ENCODE peak calls at places on chromosomes 1 and 21, in five cellular contexts. One of them, this sample, is unnamed.

GRCh38 chr1:86641318-86641717 is 63.1 kb upstream of the SH3GLB1 start:
- DNase-seq in endothelial cell: no peak
- DNase-seq in fibroblast of the aortic adventitia: no peak
- DNase-seq in AG09319: no peak
- DNase-seq in heart right ventricle: no peak
- DNase-seq in this sample: no peak

GRCh38 chr21:41943468-41944250 is 10.2 kb downstream of the C2CD2 start:
- DNase-seq in endothelial cell: no peak
- DNase-seq in fibroblast of the aortic adventitia: no peak
- DNase-seq in AG09319: no peak
- DNase-seq in heart right ventricle: no peak
- DNase-seq in this sample: no peak

GRCh38 chr1:174999926-175000696 is at the start of gene CACYBP:
- DNase-seq in endothelial cell: no peak
- DNase-seq in fibroblast of the aortic adventitia: peak
- DNase-seq in AG09319: no peak
- DNase-seq in heart right ventricle: no peak
- DNase-seq in this sample: peak

GRCh38 chr1:208256091-208256490 is 11.9 kb upstream of the PLXNA2 start:
- DNase-seq in endothelial cell: no peak
- DNase-seq in fibroblast of the aortic adventitia: no peak
- DNase-seq in AG09319: no peak
- DNase-seq in heart right ventricle: no peak
- DNase-seq in this sample: no peak

GRCh38 chr1:215501496-215501895 is 65.6 kb upstream of the KCTD3 start:
- DNase-seq in endothelial cell: no peak
- DNase-seq in fibroblast of the aortic adventitia: no peak
- DNase-seq in AG09319: no peak
- DNase-seq in heart right ventricle: no peak
- DNase-seq in this sample: no peak

GRCh38 chr1:28156821-28157220 is 19.7 kb downstream of the PTAFR start:
- DNase-seq in endothelial cell: no peak
- DNase-seq in fibroblast of the aortic adventitia: no peak
- DNase-seq in AG09319: no peak
- DNase-seq in heart right ventricle: no peak
- DNase-seq in this sample: no peak

GRCh38 chr21:46066843-46067331 is 31.0 kb upstream of the COL6A2 start:
- DNase-seq in endothelial cell: no peak
- DNase-seq in fibroblast of the aortic adventitia: peak
- DNase-seq in AG09319: no peak
- DNase-seq in heart right ventricle: peak
- DNase-seq in this sample: no peak

GRCh38 chr1:156943756-156944155 is 23.3 kb downstream of the LRRC71 start:
- DNase-seq in endothelial cell: no peak
- DNase-seq in fibroblast of the aortic adventitia: no peak
- DNase-seq in AG09319: no peak
- DNase-seq in heart right ventricle: no peak
- DNase-seq in this sample: no peak

GRCh38 chr1:842816-843215 is 80.9 kb upstream of the SAMD11 start:
- DNase-seq in endothelial cell: no peak
- DNase-seq in fibroblast of the aortic adventitia: no peak
- DNase-seq in AG09319: no peak
- DNase-seq in heart right ventricle: no peak
- DNase-seq in this sample: no peak

GRCh38 chr1:82099170-82099569 is 298.4 kb downstream of the ADGRL2 start:
- DNase-seq in endothelial cell: no peak
- DNase-seq in fibroblast of the aortic adventitia: peak
- DNase-seq in AG09319: no peak
- DNase-seq in heart right ventricle: no peak
- DNase-seq in this sample: no peak

GRCh38 chr21:39137248-39138186 is 45.7 kb downstream of the PSMG1 start:
- DNase-seq in endothelial cell: no peak
- DNase-seq in fibroblast of the aortic adventitia: peak
- DNase-seq in AG09319: no peak
- DNase-seq in heart right ventricle: no peak
- DNase-seq in this sample: no peak

GRCh38 chr1:162357681-162358266 is 18.9 kb downstream of the SPATA46 start:
- DNase-seq in endothelial cell: peak
- DNase-seq in fibroblast of the aortic adventitia: peak
- DNase-seq in AG09319: peak
- DNase-seq in heart right ventricle: no peak
- DNase-seq in this sample: no peak

GRCh38 chr1:107966550-107966949 is 1.6 kb upstream of the VAV3 start:
- DNase-seq in endothelial cell: no peak
- DNase-seq in fibroblast of the aortic adventitia: no peak
- DNase-seq in AG09319: no peak
- DNase-seq in heart right ventricle: no peak
- DNase-seq in this sample: no peak

GRCh38 chr1:107963009-107963408 is 2.0 kb downstream of the VAV3 start:
- DNase-seq in endothelial cell: no peak
- DNase-seq in fibroblast of the aortic adventitia: no peak
- DNase-seq in AG09319: no peak
- DNase-seq in heart right ventricle: no peak
- DNase-seq in this sample: peak

GRCh38 chr1:107963601-107964396 is 1.2 kb downstream of the VAV3 start:
- DNase-seq in endothelial cell: peak
- DNase-seq in fibroblast of the aortic adventitia: peak
- DNase-seq in AG09319: no peak
- DNase-seq in heart right ventricle: peak
- DNase-seq in this sample: peak

GRCh38 chr1:107964397-107965111 is 426 bp downstream of the VAV3 start:
- DNase-seq in endothelial cell: peak
- DNase-seq in fibroblast of the aortic adventitia: no peak
- DNase-seq in AG09319: no peak
- DNase-seq in heart right ventricle: peak
- DNase-seq in this sample: peak

DNA sequence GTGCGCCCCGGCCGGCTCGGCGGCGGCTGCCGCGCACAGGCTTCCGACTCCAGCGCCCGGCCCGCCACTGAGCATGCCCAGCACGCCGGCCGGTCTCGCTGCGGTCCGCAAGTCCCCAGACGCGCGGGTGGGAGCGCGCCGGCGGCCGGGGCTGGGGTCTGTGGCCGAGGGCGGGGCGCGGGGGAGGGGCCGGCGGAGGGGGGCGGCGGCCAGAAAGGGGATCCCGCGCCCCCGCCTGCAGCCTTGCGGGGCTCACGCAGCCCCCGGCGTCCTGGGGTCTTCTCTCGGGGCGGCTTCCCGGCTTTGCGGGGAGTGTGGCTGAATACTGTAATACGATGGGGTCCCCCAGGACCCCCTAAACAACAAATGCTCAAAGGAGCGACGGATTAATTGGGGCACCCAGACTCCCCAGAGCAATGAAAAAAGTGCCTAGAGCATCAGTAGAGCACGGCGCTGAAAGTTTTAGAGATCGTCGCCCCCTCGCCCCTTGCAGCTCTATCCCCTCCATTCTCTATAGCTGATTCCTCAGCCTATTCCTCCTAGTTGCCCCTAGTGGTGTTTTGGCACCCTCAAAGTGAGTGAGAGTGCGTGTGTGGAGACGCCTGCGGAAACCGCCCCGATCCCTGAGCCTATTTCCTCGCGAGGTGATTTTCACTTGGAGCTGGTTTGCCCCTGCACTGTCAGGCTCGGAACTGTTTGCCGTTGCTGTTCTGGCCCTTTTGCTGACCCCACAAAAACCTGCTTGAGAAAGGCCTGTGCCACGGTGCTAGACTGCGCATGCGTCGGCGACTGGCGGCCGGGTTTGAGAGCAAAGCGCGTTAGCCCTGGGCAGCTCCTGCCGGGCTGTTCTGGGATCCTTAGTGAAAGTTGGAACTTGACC is at the start of gene VAV3:
- DNase-seq in endothelial cell: peak
- DNase-seq in fibroblast of the aortic adventitia: peak
- DNase-seq in AG09319: no peak
- DNase-seq in heart right ventricle: peak
- DNase-seq in this sample: peak
- TF ChIP-seq CTCF in endothelial cell: no peak
- TF ChIP-seq CTCF in fibroblast of the aortic adventitia: peak
- TF ChIP-seq CTCF in AG09319: peak
- TF ChIP-seq CTCF in heart right ventricle: peak
- TF ChIP-seq CTCF in this sample: no peak

DNA sequence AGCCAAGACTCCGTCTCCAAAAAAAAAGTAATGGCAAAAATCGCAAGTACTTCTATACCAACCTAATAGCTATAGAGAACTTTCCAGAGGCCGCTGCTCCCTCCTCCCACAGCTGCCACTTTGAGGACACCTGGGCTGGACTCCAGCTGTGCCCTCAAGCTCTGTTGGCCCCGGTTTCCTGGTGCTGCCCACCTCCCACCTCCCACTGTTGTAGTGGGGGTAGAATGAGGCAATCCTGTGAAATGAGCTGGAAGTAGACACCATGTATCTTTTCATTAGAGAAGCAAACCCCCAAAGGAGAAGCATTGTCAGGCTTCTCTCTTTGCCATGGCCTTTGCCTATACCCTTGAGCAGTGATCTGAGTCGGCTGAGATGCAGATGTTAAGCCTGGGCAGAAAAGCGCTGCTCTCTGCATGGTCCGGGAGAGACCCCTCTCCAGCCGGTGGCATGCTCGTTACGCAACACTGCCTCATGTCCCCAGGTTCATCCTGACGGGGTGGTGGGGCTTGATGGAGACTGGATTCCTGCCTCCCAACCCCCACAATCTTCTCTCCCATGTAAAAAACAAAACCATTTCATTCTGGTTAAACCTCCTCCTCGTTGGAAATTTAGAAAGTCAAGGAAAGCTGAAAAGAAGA is 39.7 kb downstream of the SIM2 start:
- DNase-seq in endothelial cell: no peak
- DNase-seq in fibroblast of the aortic adventitia: no peak
- DNase-seq in AG09319: no peak
- DNase-seq in heart right ventricle: no peak
- DNase-seq in this sample: no peak
- TF ChIP-seq CTCF in endothelial cell: no peak
- TF ChIP-seq CTCF in fibroblast of the aortic adventitia: no peak
- TF ChIP-seq CTCF in AG09319: no peak
- TF ChIP-seq CTCF in heart right ventricle: no peak
- TF ChIP-seq CTCF in this sample: no peak

GRCh38 chr1:230696722-230697432 is 17.0 kb downstream of the AGT start:
- DNase-seq in endothelial cell: no peak
- DNase-seq in fibroblast of the aortic adventitia: peak
- DNase-seq in AG09319: no peak
- DNase-seq in heart right ventricle: no peak
- DNase-seq in this sample: no peak
- TF ChIP-seq CTCF in endothelial cell: no peak
- TF ChIP-seq CTCF in fibroblast of the aortic adventitia: no peak
- TF ChIP-seq CTCF in AG09319: no peak
- TF ChIP-seq CTCF in heart right ventricle: no peak
- TF ChIP-seq CTCF in this sample: no peak

DNA sequence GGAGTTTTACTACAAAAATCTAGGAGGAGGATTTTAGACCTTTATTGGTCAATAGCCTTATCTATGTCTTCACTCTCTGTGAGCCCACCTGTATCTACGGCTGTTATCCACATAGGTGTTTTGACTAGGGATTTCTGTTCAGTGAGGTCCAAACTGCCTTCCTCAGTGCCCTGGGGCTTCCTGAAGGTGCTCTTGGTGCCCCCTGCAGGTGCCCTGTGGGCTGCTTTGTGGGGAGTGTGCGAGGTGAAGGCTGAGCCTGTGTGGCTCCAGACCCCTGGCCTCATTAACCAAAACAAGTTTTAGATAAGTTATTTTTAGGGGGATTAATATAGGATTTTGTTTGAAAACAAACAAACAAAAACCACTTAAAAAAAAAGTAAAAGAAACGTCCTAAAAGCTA is 122.5 kb downstream of the KIF26B start:
- DNase-seq in endothelial cell: peak
- DNase-seq in fibroblast of the aortic adventitia: no peak
- DNase-seq in AG09319: no peak
- DNase-seq in heart right ventricle: no peak
- DNase-seq in this sample: no peak
- TF ChIP-seq CTCF in endothelial cell: peak
- TF ChIP-seq CTCF in fibroblast of the aortic adventitia: peak
- TF ChIP-seq CTCF in AG09319: peak
- TF ChIP-seq CTCF in heart right ventricle: no peak
- TF ChIP-seq CTCF in this sample: no peak

DNA sequence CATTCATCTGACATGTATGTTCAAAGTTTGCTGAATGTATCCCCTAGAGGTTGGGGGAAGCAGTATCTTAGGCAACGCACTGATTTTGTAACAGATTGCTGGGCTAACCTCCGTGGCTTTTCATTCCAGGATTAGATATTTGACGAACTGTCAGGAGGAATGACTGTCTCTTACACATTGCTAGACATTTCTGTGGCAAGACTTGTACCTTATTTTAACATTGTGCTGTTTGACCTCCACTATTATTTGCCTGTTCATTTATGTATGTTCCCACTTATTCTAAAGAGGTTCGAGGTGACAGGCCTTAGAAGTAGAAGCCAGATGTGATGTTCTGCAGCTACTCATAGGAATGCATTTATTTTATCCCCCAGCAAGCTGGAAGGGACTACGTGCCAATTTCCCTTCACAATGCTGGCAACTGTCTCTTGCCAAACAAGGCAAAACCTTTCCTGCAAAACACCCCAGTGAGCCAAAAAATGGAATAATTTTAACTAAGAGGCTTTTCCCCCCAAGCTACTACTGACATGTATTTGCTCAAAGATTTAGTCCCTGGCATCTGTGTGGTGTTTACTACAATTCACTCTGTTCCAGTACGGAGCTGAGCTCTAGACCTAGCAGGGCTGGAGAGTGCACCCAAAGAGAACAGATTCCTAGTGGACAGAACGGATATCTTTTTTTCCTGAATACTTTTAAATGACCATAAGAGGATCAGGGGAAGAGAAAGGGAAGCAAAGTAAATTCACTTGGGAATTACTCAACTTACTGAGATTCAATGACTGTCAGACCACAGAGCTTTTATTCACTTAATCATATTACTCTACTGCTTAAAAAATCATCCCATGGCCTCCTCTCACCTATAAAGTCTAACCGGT is 646.2 kb downstream of the SMYD3 start:
- DNase-seq in endothelial cell: no peak
- DNase-seq in fibroblast of the aortic adventitia: peak
- DNase-seq in AG09319: peak
- DNase-seq in heart right ventricle: no peak
- DNase-seq in this sample: no peak
- TF ChIP-seq CTCF in endothelial cell: no peak
- TF ChIP-seq CTCF in fibroblast of the aortic adventitia: peak
- TF ChIP-seq CTCF in AG09319: no peak
- TF ChIP-seq CTCF in heart right ventricle: no peak
- TF ChIP-seq CTCF in this sample: no peak